ENCODE peak calls at places on chromosomes 5 and 9, in six cellular contexts. One of them, this sample, is unnamed.

GRCh38 chr5:29518176-29518575 is 1675.3 kb upstream of the CDH6 start:
- DNase-seq in fibroblast of pulmonary artery: no peak
- DNase-seq in nucleus accumbens: no peak
- DNase-seq in activated naive CD4-positive, alpha-beta T cell: no peak
- DNase-seq in EL: no peak
- DNase-seq in aorta: no peak
- DNase-seq in this sample: no peak

GRCh38 chr5:132414634-132415377 is 45.3 kb downstream of the SLC22A5 start:
- DNase-seq in aorta: no peak
- DNase-seq in nucleus accumbens: no peak
- DNase-seq in fibroblast of pulmonary artery: peak
- DNase-seq in activated naive CD4-positive, alpha-beta T cell: no peak
- DNase-seq in EL: peak
- DNase-seq in this sample: no peak

GRCh38 chr9:18071651-18072060 is 402.3 kb upstream of the ADAMTSL1 start:
- DNase-seq in nucleus accumbens: no peak
- DNase-seq in activated naive CD4-positive, alpha-beta T cell: no peak
- DNase-seq in EL: peak
- DNase-seq in fibroblast of pulmonary artery: peak
- DNase-seq in aorta: no peak
- DNase-seq in this sample: no peak

GRCh38 chr5:11182441-11183080 is 421.5 kb upstream of the DAP start:
- DNase-seq in EL: peak
- DNase-seq in aorta: no peak
- DNase-seq in nucleus accumbens: no peak
- DNase-seq in activated naive CD4-positive, alpha-beta T cell: no peak
- DNase-seq in fibroblast of pulmonary artery: peak
- DNase-seq in this sample: no peak

GRCh38 chr9:22863736-22864135 is 417.1 kb downstream of the DMRTA1 start:
- DNase-seq in EL: no peak
- DNase-seq in aorta: no peak
- DNase-seq in activated naive CD4-positive, alpha-beta T cell: no peak
- DNase-seq in fibroblast of pulmonary artery: no peak
- DNase-seq in nucleus accumbens: no peak
- DNase-seq in this sample: no peak

GRCh38 chr5:94432499-94432898 is 185.9 kb downstream of the KIAA0825 start:
- DNase-seq in nucleus accumbens: no peak
- DNase-seq in aorta: no peak
- DNase-seq in activated naive CD4-positive, alpha-beta T cell: no peak
- DNase-seq in EL: peak
- DNase-seq in fibroblast of pulmonary artery: peak
- DNase-seq in this sample: no peak

GRCh38 chr5:161295721-161296120 is 250.8 kb downstream of the GABRB2 start:
- DNase-seq in aorta: no peak
- DNase-seq in fibroblast of pulmonary artery: no peak
- DNase-seq in nucleus accumbens: no peak
- DNase-seq in EL: no peak
- DNase-seq in activated naive CD4-positive, alpha-beta T cell: no peak
- DNase-seq in this sample: no peak

GRCh38 chr5:139946440-139946839 is 96.7 kb downstream of the NRG2 start:
- DNase-seq in aorta: no peak
- DNase-seq in nucleus accumbens: no peak
- DNase-seq in EL: no peak
- DNase-seq in fibroblast of pulmonary artery: no peak
- DNase-seq in activated naive CD4-positive, alpha-beta T cell: no peak
- DNase-seq in this sample: no peak

GRCh38 chr5:177997319-177997670 is 1.3 kb upstream of the PROP1 start:
- DNase-seq in aorta: no peak
- DNase-seq in EL: no peak
- DNase-seq in activated naive CD4-positive, alpha-beta T cell: no peak
- DNase-seq in fibroblast of pulmonary artery: no peak
- DNase-seq in nucleus accumbens: no peak
- DNase-seq in this sample: no peak

GRCh38 chr5:75053286-75054109 is 1.1 kb upstream of the GCNT4 start:
- DNase-seq in nucleus accumbens: peak
- DNase-seq in fibroblast of pulmonary artery: peak
- DNase-seq in activated naive CD4-positive, alpha-beta T cell: peak
- DNase-seq in aorta: peak
- DNase-seq in EL: peak
- DNase-seq in this sample: no peak

GRCh38 chr5:54889826-54890225 is 95.6 kb downstream of the ESM1 start:
- DNase-seq in activated naive CD4-positive, alpha-beta T cell: no peak
- DNase-seq in aorta: no peak
- DNase-seq in EL: peak
- DNase-seq in nucleus accumbens: no peak
- DNase-seq in fibroblast of pulmonary artery: peak
- DNase-seq in this sample: no peak

GRCh38 chr9:34333836-34334235 is 4.5 kb downstream of the NUDT2 start:
- DNase-seq in nucleus accumbens: no peak
- DNase-seq in EL: no peak
- DNase-seq in aorta: no peak
- DNase-seq in activated naive CD4-positive, alpha-beta T cell: no peak
- DNase-seq in fibroblast of pulmonary artery: no peak
- DNase-seq in this sample: no peak

GRCh38 chr9:91017245-91017644 is 215.6 kb downstream of the SYK start:
- DNase-seq in EL: no peak
- DNase-seq in activated naive CD4-positive, alpha-beta T cell: no peak
- DNase-seq in nucleus accumbens: no peak
- DNase-seq in fibroblast of pulmonary artery: no peak
- DNase-seq in aorta: no peak
- DNase-seq in this sample: no peak

GRCh38 chr5:65076251-65076869 is 307.6 kb downstream of the CWC27 start:
- DNase-seq in EL: peak
- DNase-seq in activated naive CD4-positive, alpha-beta T cell: peak
- DNase-seq in fibroblast of pulmonary artery: peak
- DNase-seq in aorta: no peak
- DNase-seq in nucleus accumbens: no peak
- DNase-seq in this sample: no peak

This sample was measured in substantia nigra.